ENCODE peak calls at places on chromosomes 7 and 10, in five cellular contexts. T, M, I, C and E are unnamed samples.

GRCh38 chr7:7181519-7182155 is 707 bp upstream of the C1GALT1 start:
- DNase-seq in T (peak; percentile 20), M (peak; percentile 83), I (no peak), C (no peak), E (no peak)

GRCh38 chr7:51321961-51322515 is 5.4 kb upstream of the COBL start:
- DNase-seq in T (no peak), M (no peak), I (no peak), C (no peak), E (no peak)

GRCh38 chr10:49228677-49229076 is 40.5 kb upstream of the TMEM273 start:
- DNase-seq in T (no peak), M (no peak), I (no peak), C (no peak), E (no peak)

GRCh38 chr10:86224354-86225097 is 142.1 kb downstream of the GRID1 start:
- DNase-seq in T (no peak), M (no peak), I (no peak), C (no peak), E (peak; percentile 34)

GRCh38 chr10:42937649-42938180 is 139.2 kb upstream of the RET start:
- DNase-seq in T (no peak), M (no peak), I (no peak), C (no peak), E (no peak)

GRCh38 chr10:18254692-18255091 is 114.5 kb downstream of the CACNB2 start:
- DNase-seq in T (no peak), M (no peak), I (no peak), C (no peak), E (no peak)

GRCh38 chr7:150412518-150413247 is 33.6 kb downstream of the ZNF775 start:
- DNase-seq in T (no peak), M (peak; percentile 34), I (no peak), C (no peak), E (no peak)

GRCh38 chr7:87886875-87887274 is 10.6 kb downstream of the DBF4 start:
- DNase-seq in T (no peak), M (no peak), I (peak; percentile 11), C (no peak), E (no peak)

GRCh38 chr7:1668932-1669485 is 1.1 kb upstream of the ELFN1 start:
- DNase-seq in T (no peak), M (peak; percentile 31), I (no peak), C (no peak), E (no peak)

GRCh38 chr10:127926455-127926854 is 19.6 kb downstream of the PTPRE start:
- DNase-seq in T (no peak), M (peak; percentile 42), I (no peak), C (no peak), E (no peak)

GRCh38 chr10:4270116-4270515 is 485.1 kb upstream of the KLF6 start:
- DNase-seq in T (peak; percentile 29), M (no peak), I (no peak), C (peak; percentile 35), E (no peak)

GRCh38 chr7:105621617-105622016 is 40.3 kb upstream of the EFCAB10 start:
- DNase-seq in T (peak; percentile 57), M (no peak), I (no peak), C (no peak), E (no peak)

GRCh38 chr10:128373071-128373749 is 247.0 kb upstream of the MKI67 start:
- DNase-seq in T (no peak), M (no peak), I (no peak), C (no peak), E (no peak)

GRCh38 chr7:100472121-100472851 is 6.7 kb downstream of the TSC22D4 start:
- DNase-seq in T (no peak), M (no peak), I (no peak), C (no peak), E (no peak)

GRCh38 chr7:100467638-100468373 is 3.7 kb upstream of the SPACDR start:
- DNase-seq in T (no peak), M (no peak), I (no peak), C (no peak), E (no peak)

GRCh38 chr7:100469227-100470044 is 5.4 kb upstream of the SPACDR start:
- DNase-seq in T (peak; percentile 86), M (peak; percentile 93), I (no peak), C (no peak), E (peak; percentile 80)

GRCh38 chr7:100472854-100473499 is 6.0 kb downstream of the TSC22D4 start:
- DNase-seq in T (peak; percentile 79), M (no peak), I (no peak), C (no peak), E (no peak)

GRCh38 chr7:100471021-100471420 is 7.0 kb upstream of the SPACDR start:
- DNase-seq in T (no peak), M (no peak), I (no peak), C (no peak), E (no peak)
- H3K4me3 ChIP-seq in T (no peak overlapping the region), M (no peak overlapping the region), I (no peak overlapping the region), C (no peak overlapping the region), E (no peak overlapping the region)

DNA sequence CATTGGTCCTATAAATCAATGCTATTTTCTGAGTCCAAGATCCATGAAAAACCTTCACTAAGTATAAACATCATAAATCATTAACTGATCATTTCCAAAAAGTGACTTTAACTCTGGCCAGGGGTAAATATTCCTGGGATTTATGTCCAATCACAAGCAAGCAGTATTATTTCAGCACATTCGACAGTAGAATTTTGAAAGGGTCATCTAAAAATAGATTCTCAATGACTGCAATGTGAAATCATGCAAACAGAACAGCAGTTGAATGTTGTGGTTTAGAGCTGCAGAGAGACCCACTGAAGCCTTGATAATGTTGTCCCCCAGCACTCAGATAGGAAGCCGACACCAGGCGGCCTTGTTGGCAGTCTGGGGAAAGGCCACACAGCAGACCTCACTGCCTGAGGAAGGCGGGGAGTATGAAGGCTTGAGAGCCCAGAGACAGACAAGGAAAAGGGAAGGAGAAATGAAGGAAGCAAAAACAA is 38.1 kb downstream of the FAM107B start:
- DNase-seq in T (peak; percentile 39), M (peak; percentile 72), I (peak; percentile 30), C (no peak), E (no peak)
- H3K4me3 ChIP-seq in T (no peak overlapping the region), M (no peak overlapping the region), I (no peak overlapping the region), C (no peak overlapping the region), E (no peak overlapping the region)

DNA sequence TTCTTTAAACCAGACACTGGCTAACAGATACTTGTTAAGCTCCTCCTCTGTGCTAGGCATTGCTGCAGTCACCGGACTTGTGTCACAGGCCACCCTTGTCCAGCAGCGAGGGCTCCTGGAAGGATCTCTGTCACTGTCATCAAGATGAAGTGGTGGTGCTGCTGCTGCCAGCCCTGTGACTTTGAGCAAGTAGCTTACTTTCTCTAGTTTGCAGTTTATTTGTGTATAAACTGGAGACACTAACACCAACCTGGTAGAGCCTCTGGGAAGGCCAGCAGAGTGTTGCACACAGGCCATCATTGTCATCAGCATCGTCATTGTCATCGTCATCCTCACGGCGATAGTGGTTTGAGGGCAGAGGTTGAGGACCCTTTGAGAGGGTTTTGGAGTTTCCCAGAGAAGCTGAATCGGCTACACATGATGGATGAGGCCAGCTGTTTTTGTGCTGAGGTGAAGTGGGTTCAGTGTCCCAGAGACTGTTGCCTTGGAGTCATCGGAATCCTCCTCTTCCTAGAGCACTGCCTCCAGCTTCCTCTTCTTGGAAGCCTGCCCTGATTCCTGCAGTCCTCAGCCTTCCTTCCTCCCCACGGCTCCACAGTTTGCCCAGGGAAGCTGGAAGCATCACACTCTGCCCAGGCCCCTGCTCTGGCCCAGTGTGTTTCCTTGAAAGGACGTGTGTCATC is 128.4 kb downstream of the GRK5 start:
- DNase-seq in T (peak; percentile 42), M (no peak), I (no peak), C (no peak), E (no peak)
- H3K4me3 ChIP-seq in T (no peak overlapping the region), M (no peak overlapping the region), I (no peak overlapping the region), C (no peak overlapping the region), E (no peak overlapping the region)

DNA sequence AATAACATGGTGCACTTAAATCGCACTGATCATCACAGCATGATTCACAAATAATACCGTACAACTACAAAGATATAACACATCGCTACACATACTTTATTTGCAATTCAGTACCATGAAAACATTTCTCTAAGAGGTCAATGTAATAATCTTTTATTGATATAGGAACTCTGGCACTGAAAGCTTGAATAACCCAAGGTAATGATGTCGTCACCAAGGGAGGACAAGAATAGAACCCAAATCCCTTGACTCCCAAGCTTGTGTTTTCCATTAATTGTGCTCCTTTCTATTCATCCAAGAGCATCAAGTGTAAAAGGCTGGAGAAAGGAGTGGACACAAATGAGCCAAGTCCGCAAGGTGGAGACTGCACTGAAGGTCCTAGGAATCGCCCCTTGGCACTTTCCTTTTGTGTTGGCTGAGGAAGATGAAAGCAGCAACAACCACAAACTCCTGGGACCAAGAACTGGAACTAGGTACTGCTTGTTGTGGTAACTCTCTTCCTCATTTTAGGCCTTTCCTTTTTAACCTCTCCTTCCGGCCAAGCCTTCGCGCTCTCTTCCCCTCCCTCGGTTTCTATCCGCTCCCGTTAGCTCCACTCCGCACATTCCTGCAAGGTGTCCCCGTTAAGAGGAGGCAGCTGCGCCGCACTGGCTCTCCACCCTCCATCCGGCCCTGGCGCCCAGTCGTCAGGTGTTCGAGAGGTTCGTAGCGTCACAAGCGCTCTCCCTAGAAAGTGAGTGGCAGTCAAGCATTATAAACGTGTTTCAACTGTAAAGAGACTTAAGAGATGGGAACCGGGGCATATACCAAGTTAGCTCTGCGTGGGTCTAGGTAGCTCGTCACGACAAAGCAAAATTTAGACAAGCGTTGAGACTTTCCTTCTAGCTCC is 1.0 kb upstream of the CBLL1 start:
- DNase-seq in T (no peak), M (peak; percentile 81), I (no peak), C (peak; percentile 7), E (peak; percentile 54)
- H3K4me3 ChIP-seq in T (peak overlapping the region; percentile 88), M (peak overlapping the region; percentile 71), I (peak overlapping the region; percentile 68), C (peak overlapping the region; percentile 83), E (peak overlapping the region; percentile 80)

GRCh38 chr10:70354566-70355233 is 27.7 kb downstream of the LRRC20 start:
- DNase-seq in T (no peak), M (no peak), I (no peak), C (no peak), E (no peak)
- H3K4me3 ChIP-seq in T (no peak overlapping the region), M (no peak overlapping the region), I (no peak overlapping the region), C (no peak overlapping the region), E (no peak overlapping the region)

GRCh38 chr10:35580421-35580770 is 24.7 kb upstream of the GJD4 start:
- DNase-seq in T (no peak), M (no peak), I (no peak), C (no peak), E (no peak)
- H3K4me3 ChIP-seq in T (no peak overlapping the region), M (no peak overlapping the region), I (no peak overlapping the region), C (no peak overlapping the region), E (no peak overlapping the region)